ENCODE peak calls at places on chromosomes 2 and 18, in four cellular contexts. K is progenitor cell of endocrine pancreas, J is AG04449, I is natural killer cell. T is an unnamed sample.

GRCh38 chr18:51952844-51953243 is 387.2 kb upstream of the DCC start:
- DNase-seq in K (no peak), J (no peak), I (no peak), T (no peak)

GRCh38 chr18:68104036-68104435 is 587.5 kb upstream of the DSEL start:
- DNase-seq in K (no peak), J (no peak), I (no peak), T (no peak)

GRCh38 chr2:43851026-43851980 is 12.5 kb downstream of the ABCG8 start:
- DNase-seq in K (no peak), J (no peak), I (no peak), T (no peak)

GRCh38 chr18:69874058-69874457 is 73.6 kb downstream of the CD226 start:
- DNase-seq in K (no peak), J (no peak), I (no peak), T (no peak)

GRCh38 chr2:158967731-158968395 is 577 bp upstream of the TANC1 start:
- DNase-seq in K (peak), J (no peak), I (no peak), T (no peak)

GRCh38 chr2:232689152-232689910 is 7.8 kb upstream of the GIGYF2 start:
- DNase-seq in K (no peak), J (no peak), I (no peak), T (peak)

GRCh38 chr2:30232801-30233130 is 1.4 kb downstream of the LBH start:
- DNase-seq in K (no peak), J (no peak), I (no peak), T (no peak)

GRCh38 chr2:132664096-132664495 is 5.9 kb downstream of the LYPD1 start:
- DNase-seq in K (no peak), J (no peak), I (no peak), T (no peak)

GRCh38 chr2:232260075-232260474 is 118.5 kb upstream of the ALPP start:
- DNase-seq in K (no peak), J (peak), I (no peak), T (peak)

GRCh38 chr2:27313882-27314645 is 5.8 kb upstream of the UCN start:
- DNase-seq in K (no peak), J (no peak), I (no peak), T (no peak)

GRCh38 chr2:200122683-200123082 is 167.3 kb downstream of the MAIP1 start:
- DNase-seq in K (no peak), J (no peak), I (no peak), T (no peak)

GRCh38 chr2:211688196-211688595 is 850.4 kb downstream of the ERBB4 start:
- DNase-seq in K (no peak), J (no peak), I (no peak), T (no peak)

DNA sequence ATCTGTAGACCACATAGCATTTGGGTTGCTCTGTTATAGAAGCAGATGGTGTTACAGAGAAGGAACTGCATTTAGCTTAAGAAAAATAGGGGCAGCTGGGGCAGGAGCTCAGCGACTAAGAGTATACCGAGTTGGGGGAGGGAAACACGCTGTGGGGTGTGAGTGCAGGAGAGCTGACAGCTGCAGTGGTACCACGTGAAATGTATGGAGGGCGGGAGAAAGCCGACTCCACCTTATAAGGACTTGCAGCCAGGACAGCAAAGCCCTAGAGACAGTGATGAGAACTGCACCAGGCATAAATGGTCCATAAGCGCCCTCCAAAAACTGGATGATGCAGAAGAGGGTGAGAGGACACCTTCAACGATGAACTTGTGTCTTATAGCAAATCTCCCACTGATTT is 237.6 kb downstream of the PRKCE start:
- DNase-seq in K (no peak), J (no peak), I (no peak), T (no peak)
- TF ChIP-seq CTCF in K (no peak), J (peak), I (no peak), T (no peak)

GRCh38 chr2:217880891-217881290 is 121.9 kb downstream of the TNS1 start:
- DNase-seq in K (no peak), J (no peak), I (no peak), T (no peak)
- TF ChIP-seq CTCF in K (no peak), J (no peak), I (no peak), T (no peak)

DNA sequence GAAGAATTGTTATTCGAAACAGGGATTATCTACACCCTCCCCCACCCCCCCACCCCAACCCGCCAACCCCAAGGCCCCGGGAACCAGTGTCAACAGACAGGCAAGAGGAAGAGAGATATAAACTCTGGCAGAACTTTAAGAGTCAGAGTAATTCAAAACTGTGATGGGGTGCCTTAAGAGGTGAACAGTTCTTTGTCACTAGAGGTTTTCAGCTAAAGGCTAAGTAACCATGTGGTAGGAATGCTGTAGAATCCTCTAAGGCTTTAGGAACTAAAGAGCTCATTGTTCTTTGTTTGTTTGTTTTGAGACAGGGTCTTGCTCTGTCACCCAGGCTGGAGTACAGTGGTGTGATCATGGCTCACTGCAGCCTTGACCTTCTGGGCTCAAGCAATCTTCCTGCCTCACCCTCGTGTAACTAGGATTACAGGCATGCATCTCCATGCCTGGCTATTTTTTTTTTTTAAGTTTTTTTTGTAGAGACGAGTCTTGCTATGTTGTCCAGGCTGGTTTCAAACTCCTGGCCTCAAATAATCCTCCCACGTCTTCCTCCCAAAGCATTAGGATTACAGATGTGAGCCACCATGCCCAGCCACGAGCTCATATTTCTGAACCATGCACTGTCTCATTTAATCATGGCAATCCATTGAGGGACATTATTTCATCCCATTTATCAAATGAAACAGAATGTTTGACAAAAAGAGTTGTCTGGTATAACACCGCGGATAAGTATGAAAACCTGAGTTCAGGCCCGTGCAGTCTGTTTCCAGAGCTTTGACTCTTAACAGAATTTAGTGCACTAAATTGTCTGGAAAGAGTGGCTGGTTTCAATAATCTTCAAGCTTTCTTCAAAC is 20.8 kb upstream of the TMEM17 start:
- DNase-seq in K (no peak), J (no peak), I (no peak), T (no peak)
- TF ChIP-seq CTCF in K (no peak), J (no peak), I (no peak), T (no peak)

GRCh38 chr2:855177-855576 is 95.5 kb upstream of the SNTG2 start:
- DNase-seq in K (no peak), J (no peak), I (no peak), T (no peak)

GRCh38 chr2:856041-856440 is 94.6 kb upstream of the SNTG2 start:
- DNase-seq in K (no peak), J (no peak), I (no peak), T (no peak)

GRCh38 chr2:852168-852567 is 98.5 kb upstream of the SNTG2 start:
- DNase-seq in K (no peak), J (no peak), I (no peak), T (no peak)

GRCh38 chr2:853203-853870 is 97.3 kb upstream of the SNTG2 start:
- DNase-seq in K (no peak), J (no peak), I (no peak), T (no peak)

GRCh38 chr2:854460-854859 is 96.2 kb upstream of the SNTG2 start:
- DNase-seq in K (peak), J (no peak), I (no peak), T (no peak)
- TF ChIP-seq CTCF in K (peak), J (peak), I (no peak), T (peak)

T was measured in BJ.